ENCODE peak calls at places on chromosomes 5 and 9, in six cellular contexts. One of them, this sample, is unnamed.

GRCh38 chr9:27212191-27212590 is 84.8 kb downstream of the EQTN start:
- DNase-seq in GM23248: no peak
- DNase-seq in CD8-positive, alpha-beta T cell: no peak
- DNase-seq in tibial artery: no peak
- DNase-seq in lower lobe of right lung: no peak
- DNase-seq in GM23338: no peak
- DNase-seq in this sample: no peak

GRCh38 chr9:91837982-91838731 is 111.9 kb downstream of the ROR2 start:
- DNase-seq in tibial artery: peak; percentile 41
- DNase-seq in GM23338: no peak
- DNase-seq in lower lobe of right lung: peak; percentile 82
- DNase-seq in GM23248: peak; percentile 46
- DNase-seq in CD8-positive, alpha-beta T cell: no peak
- DNase-seq in this sample: peak; percentile 45

GRCh38 chr9:97564291-97565175 is 63.1 kb downstream of the TMOD1 start:
- DNase-seq in GM23248: peak; percentile 71
- DNase-seq in lower lobe of right lung: no peak
- DNase-seq in GM23338: no peak
- DNase-seq in CD8-positive, alpha-beta T cell: no peak
- DNase-seq in tibial artery: peak; percentile 76
- DNase-seq in this sample: peak; percentile 25

GRCh38 chr9:33814816-33815215 is 2.1 kb upstream of the UBE2R2 start:
- DNase-seq in GM23248: peak; percentile 43
- DNase-seq in CD8-positive, alpha-beta T cell: no peak
- DNase-seq in lower lobe of right lung: no peak
- DNase-seq in GM23338: no peak
- DNase-seq in tibial artery: no peak
- DNase-seq in this sample: no peak

GRCh38 chr5:178982941-178983340 is 12.2 kb downstream of the GRM6 start:
- DNase-seq in tibial artery: no peak
- DNase-seq in CD8-positive, alpha-beta T cell: no peak
- DNase-seq in GM23248: no peak
- DNase-seq in GM23338: no peak
- DNase-seq in lower lobe of right lung: no peak
- DNase-seq in this sample: no peak

GRCh38 chr5:109035470-109035869 is 287.8 kb downstream of the FER start:
- DNase-seq in CD8-positive, alpha-beta T cell: no peak
- DNase-seq in GM23338: no peak
- DNase-seq in GM23248: peak; percentile 35
- DNase-seq in tibial artery: no peak
- DNase-seq in lower lobe of right lung: no peak
- DNase-seq in this sample: no peak

GRCh38 chr5:167642779-167643517 is 648.5 kb upstream of the WWC1 start:
- DNase-seq in GM23248: peak; percentile 95
- DNase-seq in CD8-positive, alpha-beta T cell: no peak
- DNase-seq in tibial artery: no peak
- DNase-seq in lower lobe of right lung: no peak
- DNase-seq in GM23338: no peak
- DNase-seq in this sample: peak; percentile 86

GRCh38 chr9:23779220-23779619 is 46.8 kb downstream of the ELAVL2 start:
- DNase-seq in tibial artery: no peak
- DNase-seq in CD8-positive, alpha-beta T cell: no peak
- DNase-seq in lower lobe of right lung: no peak
- DNase-seq in GM23248: no peak
- DNase-seq in GM23338: peak; percentile 66
- DNase-seq in this sample: no peak

GRCh38 chr5:132483101-132483500 is 7.5 kb downstream of the IRF1 start:
- DNase-seq in tibial artery: peak; percentile 6
- DNase-seq in CD8-positive, alpha-beta T cell: no peak
- DNase-seq in GM23338: no peak
- DNase-seq in GM23248: no peak
- DNase-seq in lower lobe of right lung: no peak
- DNase-seq in this sample: no peak

GRCh38 chr5:91052977-91053732 is 330.0 kb downstream of the ARRDC3 start:
- DNase-seq in lower lobe of right lung: no peak
- DNase-seq in CD8-positive, alpha-beta T cell: no peak
- DNase-seq in tibial artery: no peak
- DNase-seq in GM23338: no peak
- DNase-seq in GM23248: no peak
- DNase-seq in this sample: peak; percentile 92

GRCh38 chr5:57653636-57654290 is 171.2 kb upstream of the ACTBL2 start:
- DNase-seq in tibial artery: no peak
- DNase-seq in lower lobe of right lung: no peak
- DNase-seq in CD8-positive, alpha-beta T cell: no peak
- DNase-seq in GM23248: peak; percentile 5
- DNase-seq in GM23338: no peak
- DNase-seq in this sample: no peak

GRCh38 chr9:32672478-32672877 is 37.0 kb upstream of the TAF1L start:
- DNase-seq in CD8-positive, alpha-beta T cell: no peak
- DNase-seq in lower lobe of right lung: no peak
- DNase-seq in tibial artery: no peak
- DNase-seq in GM23248: peak; percentile 83
- DNase-seq in GM23338: no peak
- DNase-seq in this sample: no peak

GRCh38 chr9:120724757-120725156 is 10.5 kb upstream of the MEGF9 start:
- DNase-seq in GM23338: no peak
- DNase-seq in CD8-positive, alpha-beta T cell: no peak
- DNase-seq in lower lobe of right lung: no peak
- DNase-seq in tibial artery: no peak
- DNase-seq in GM23248: no peak
- DNase-seq in this sample: no peak

GRCh38 chr5:76583163-76584047 is 39.8 kb downstream of the F2RL2 start:
- DNase-seq in GM23248: peak; percentile 39
- DNase-seq in GM23338: no peak
- DNase-seq in tibial artery: no peak
- DNase-seq in CD8-positive, alpha-beta T cell: no peak
- DNase-seq in lower lobe of right lung: no peak
- DNase-seq in this sample: peak; percentile 31

GRCh38 chr9:134014946-134015345 is 10.3 kb upstream of the BRD3OS start:
- DNase-seq in CD8-positive, alpha-beta T cell: no peak
- DNase-seq in GM23248: no peak
- DNase-seq in lower lobe of right lung: no peak
- DNase-seq in tibial artery: no peak
- DNase-seq in GM23338: no peak
- DNase-seq in this sample: no peak

GRCh38 chr5:81402180-81402930 is 8.4 kb upstream of the ACOT12 start:
- DNase-seq in tibial artery: no peak
- DNase-seq in CD8-positive, alpha-beta T cell: no peak
- DNase-seq in GM23248: no peak
- DNase-seq in lower lobe of right lung: no peak
- DNase-seq in GM23338: no peak
- DNase-seq in this sample: no peak

GRCh38 chr9:88835038-88835466 is 156.2 kb upstream of the S1PR3 start:
- DNase-seq in GM23248: peak; percentile 52
- DNase-seq in lower lobe of right lung: no peak
- DNase-seq in CD8-positive, alpha-beta T cell: no peak
- DNase-seq in tibial artery: no peak
- DNase-seq in GM23338: no peak
- DNase-seq in this sample: peak; percentile 82

GRCh38 chr9:87889882-87890252 is 7.2 kb downstream of the SPATA31E1 start:
- DNase-seq in tibial artery: no peak
- DNase-seq in GM23248: no peak
- DNase-seq in CD8-positive, alpha-beta T cell: no peak
- DNase-seq in GM23338: no peak
- DNase-seq in lower lobe of right lung: no peak
- DNase-seq in this sample: no peak

GRCh38 chr5:39055760-39056393 is 18.3 kb downstream of the RICTOR start:
- DNase-seq in GM23248: no peak
- DNase-seq in GM23338: no peak
- DNase-seq in lower lobe of right lung: no peak
- DNase-seq in CD8-positive, alpha-beta T cell: no peak
- DNase-seq in tibial artery: no peak
- DNase-seq in this sample: no peak

GRCh38 chr5:146825033-146825432 is 53.5 kb downstream of the PPP2R2B start:
- DNase-seq in CD8-positive, alpha-beta T cell: no peak
- DNase-seq in GM23248: peak; percentile 51
- DNase-seq in GM23338: peak; percentile 79
- DNase-seq in lower lobe of right lung: no peak
- DNase-seq in tibial artery: no peak
- DNase-seq in this sample: peak; percentile 50

GRCh38 chr9:126860757-126861466 is 473 bp downstream of the ZBTB34 start:
- DNase-seq in tibial artery: peak; percentile 33
- DNase-seq in GM23248: peak; percentile 65
- DNase-seq in CD8-positive, alpha-beta T cell: peak; percentile 14
- DNase-seq in GM23338: peak; percentile 48
- DNase-seq in lower lobe of right lung: peak; percentile 61
- DNase-seq in this sample: no peak

GRCh38 chr9:115939065-115939765 is 214.4 kb upstream of the PAPPA start:
- DNase-seq in tibial artery: no peak
- DNase-seq in CD8-positive, alpha-beta T cell: no peak
- DNase-seq in lower lobe of right lung: no peak
- DNase-seq in GM23248: peak; percentile 53
- DNase-seq in GM23338: no peak
- DNase-seq in this sample: no peak

GRCh38 chr5:54415896-54416640 is 39.4 kb upstream of the HSPB3 start:
- DNase-seq in lower lobe of right lung: no peak
- DNase-seq in tibial artery: no peak
- DNase-seq in CD8-positive, alpha-beta T cell: no peak
- DNase-seq in GM23248: peak; percentile 50
- DNase-seq in GM23338: no peak
- DNase-seq in this sample: no peak

DNA sequence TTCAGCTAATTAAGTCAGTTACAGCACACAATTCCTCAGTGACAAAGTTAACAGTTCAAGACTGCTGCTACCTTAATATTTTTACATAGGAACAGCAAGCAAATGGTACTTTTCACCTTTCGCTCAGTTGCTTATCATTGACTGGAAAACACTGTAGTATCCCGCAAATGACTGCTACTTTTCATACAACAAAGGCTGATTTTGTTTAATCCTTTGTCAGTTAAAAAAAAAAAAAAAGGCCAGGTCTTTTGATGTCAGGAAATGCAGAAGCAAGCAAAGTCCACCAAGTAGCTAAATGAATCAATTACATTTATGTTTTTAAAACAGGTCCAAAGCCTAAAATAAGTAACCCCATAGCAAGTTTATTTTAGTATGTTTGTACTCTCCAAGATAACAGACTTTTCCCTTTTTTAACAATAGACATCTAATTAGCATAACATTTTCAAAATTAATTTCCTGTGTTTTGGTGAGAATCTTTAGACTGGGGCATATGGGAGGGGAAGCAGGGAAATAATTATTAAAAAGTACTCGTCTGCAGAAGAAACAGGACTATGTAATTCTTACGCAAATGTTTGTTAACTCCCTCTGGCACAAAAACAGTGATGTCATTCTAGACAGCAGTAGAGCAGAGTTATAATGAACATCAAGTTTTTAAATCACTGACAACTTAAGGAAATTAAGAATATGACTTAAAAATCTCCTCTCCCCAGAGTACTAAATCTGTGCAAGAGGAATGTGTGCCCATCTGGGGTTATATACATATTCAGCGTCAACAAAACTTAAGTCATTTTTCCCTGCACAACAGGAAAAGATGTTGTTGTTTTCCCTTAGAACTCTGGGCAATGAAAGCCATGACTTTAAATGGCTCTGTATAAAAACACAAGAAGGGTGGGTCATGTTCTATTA is 9.6 kb downstream of the PFDN1 start:
- DNase-seq in lower lobe of right lung: no peak
- DNase-seq in GM23248: peak; percentile 52
- DNase-seq in tibial artery: no peak
- DNase-seq in GM23338: no peak
- DNase-seq in CD8-positive, alpha-beta T cell: no peak
- DNase-seq in this sample: no peak
- H3K4me1 ChIP-seq in lower lobe of right lung: peaks cover 54% of the 10 kb centered on the region
- H3K4me1 ChIP-seq in GM23248: peaks cover 55% of the 10 kb centered on the region
- H3K4me1 ChIP-seq in tibial artery: peaks cover 52% of the 10 kb centered on the region
- H3K4me1 ChIP-seq in GM23338: peaks cover 25% of the 10 kb centered on the region
- H3K4me1 ChIP-seq in CD8-positive, alpha-beta T cell: peaks cover 10% of the 10 kb centered on the region
- H3K4me1 ChIP-seq in this sample: peaks cover 60% of the 10 kb centered on the region

GRCh38 chr5:77670526-77670925 is 32.0 kb upstream of the OTP start:
- DNase-seq in GM23338: no peak
- DNase-seq in CD8-positive, alpha-beta T cell: no peak
- DNase-seq in tibial artery: no peak
- DNase-seq in lower lobe of right lung: no peak
- DNase-seq in GM23248: no peak
- DNase-seq in this sample: no peak

GRCh38 chr5:77669677-77670076 is 31.2 kb upstream of the OTP start:
- DNase-seq in GM23338: no peak
- DNase-seq in CD8-positive, alpha-beta T cell: no peak
- DNase-seq in tibial artery: no peak
- DNase-seq in GM23248: peak; percentile 3
- DNase-seq in lower lobe of right lung: no peak
- DNase-seq in this sample: no peak
- H3K4me1 ChIP-seq in GM23338: no peaks in the 10 kb centered on the region
- H3K4me1 ChIP-seq in CD8-positive, alpha-beta T cell: no peaks in the 10 kb centered on the region
- H3K4me1 ChIP-seq in tibial artery: no peaks in the 10 kb centered on the region
- H3K4me1 ChIP-seq in GM23248: no peaks in the 10 kb centered on the region
- H3K4me1 ChIP-seq in lower lobe of right lung: no peaks in the 10 kb centered on the region
- H3K4me1 ChIP-seq in this sample: no peaks in the 10 kb centered on the region

DNA sequence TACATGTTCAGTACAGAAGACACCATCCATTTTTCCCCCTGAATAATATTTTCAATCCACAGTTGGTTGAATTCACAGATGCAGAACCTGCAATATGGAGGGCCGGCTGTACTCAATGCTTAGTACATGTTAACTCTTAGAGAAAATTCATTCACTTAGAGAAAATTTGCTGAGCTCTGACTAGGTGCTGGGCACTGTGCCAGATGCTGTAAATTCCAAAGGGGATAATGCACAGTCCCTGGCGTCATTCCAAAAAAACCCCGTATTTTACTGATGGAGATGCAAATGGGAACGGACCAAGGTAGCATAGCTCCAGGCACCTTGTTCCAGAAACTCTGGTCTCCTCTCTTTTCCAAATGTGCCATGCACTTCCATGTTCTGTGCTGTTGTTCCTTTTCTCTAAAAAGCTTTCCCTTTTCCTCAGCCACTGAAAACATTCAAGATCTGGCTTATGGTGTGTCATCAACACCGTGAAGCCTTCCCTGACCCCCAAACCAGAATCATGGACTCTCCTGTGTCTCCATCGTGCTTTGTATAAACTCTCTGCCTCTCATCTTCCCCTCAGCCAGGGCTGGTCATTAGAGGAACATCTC is 55.7 kb upstream of the COL15A1 start:
- DNase-seq in GM23338: no peak
- DNase-seq in GM23248: peak; percentile 49
- DNase-seq in lower lobe of right lung: no peak
- DNase-seq in CD8-positive, alpha-beta T cell: no peak
- DNase-seq in tibial artery: no peak
- DNase-seq in this sample: peak; percentile 75
- H3K4me1 ChIP-seq in GM23338: no peaks in the 10 kb centered on the region
- H3K4me1 ChIP-seq in GM23248: peaks cover 40% of the 10 kb centered on the region
- H3K4me1 ChIP-seq in lower lobe of right lung: peaks cover 25% of the 10 kb centered on the region
- H3K4me1 ChIP-seq in CD8-positive, alpha-beta T cell: no peaks in the 10 kb centered on the region
- H3K4me1 ChIP-seq in tibial artery: peaks cover 19% of the 10 kb centered on the region
- H3K4me1 ChIP-seq in this sample: no peaks in the 10 kb centered on the region

DNA sequence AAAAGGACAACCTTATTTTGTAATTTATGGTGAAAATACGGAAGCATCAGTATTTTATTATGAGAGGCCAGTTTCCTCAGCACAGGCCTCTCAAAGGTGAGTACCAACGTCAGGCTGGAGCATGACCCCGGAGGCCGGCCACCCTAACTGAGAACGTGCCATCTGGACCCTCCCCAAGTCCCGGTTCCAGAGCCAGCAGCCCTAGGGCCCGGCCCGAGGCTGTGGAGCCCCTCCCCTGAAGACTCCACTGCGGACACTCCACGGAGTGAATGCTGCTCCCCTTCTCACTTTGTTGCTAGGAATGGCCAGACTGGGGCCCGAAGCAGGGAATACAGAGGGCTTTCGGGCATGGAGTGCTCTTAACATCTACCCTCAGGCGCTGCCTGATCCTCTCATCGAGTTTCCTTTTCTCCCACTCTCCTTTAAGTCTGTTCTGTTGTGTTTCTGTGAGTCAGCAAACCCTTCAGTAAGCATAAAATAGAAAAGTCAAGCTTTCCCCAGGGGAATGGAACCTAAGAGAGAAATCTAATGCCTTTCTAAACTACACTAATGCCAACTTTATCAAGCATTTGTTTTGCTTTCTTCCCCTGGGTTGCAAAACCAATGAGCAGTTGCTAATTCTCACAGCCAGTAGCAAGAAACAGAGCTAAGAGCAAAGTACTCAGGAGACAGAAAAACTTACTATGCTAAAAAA is 4.5 kb downstream of the BRD9 start:
- DNase-seq in CD8-positive, alpha-beta T cell: no peak
- DNase-seq in GM23248: no peak
- DNase-seq in GM23338: no peak
- DNase-seq in tibial artery: no peak
- DNase-seq in lower lobe of right lung: no peak
- DNase-seq in this sample: no peak
- H3K4me1 ChIP-seq in CD8-positive, alpha-beta T cell: peaks cover 17% of the 10 kb centered on the region
- H3K4me1 ChIP-seq in GM23248: peaks cover 7% of the 10 kb centered on the region
- H3K4me1 ChIP-seq in GM23338: peaks cover 10% of the 10 kb centered on the region
- H3K4me1 ChIP-seq in tibial artery: peaks cover 23% of the 10 kb centered on the region
- H3K4me1 ChIP-seq in lower lobe of right lung: peaks cover 19% of the 10 kb centered on the region
- H3K4me1 ChIP-seq in this sample: no peaks in the 10 kb centered on the region

This sample was measured in A673.